ENCODE peak calls at places on chromosomes 6 and 20, in six cellular contexts. E is brain microvascular endothelial cell, L is keratinocyte, X is cardiac muscle cell, C is left lung, D is heart left ventricle. W is an unnamed sample.

GRCh38 chr6:135647521-135647920 is 150.0 kb upstream of the AHI1 start:
- DNase-seq in X (no peak), L (no peak), C (no peak), D (no peak), E (no peak), W (no peak)

GRCh38 chr20:433300-433975 is 25.3 kb downstream of the RBCK1 start:
- DNase-seq in X (no peak), E (no peak), D (no peak), L (no peak), C (no peak), W (peak; percentile 31)

GRCh38 chr20:595330-596308 is 14.5 kb downstream of the TCF15 start:
- DNase-seq in X (no peak), D (peak; percentile 87), L (no peak), E (no peak), C (no peak), W (no peak)

GRCh38 chr6:31740397-31741223 is 805 bp downstream of the MSH5 start:
- DNase-seq in X (no peak), L (no peak), D (no peak), C (peak; percentile 89), E (no peak), W (no peak)

GRCh38 chr6:75483136-75483952 is 10.3 kb downstream of the FILIP1 start:
- DNase-seq in D (no peak), E (no peak), L (no peak), X (no peak), C (no peak), W (no peak)

GRCh38 chr6:163714179-163714578 is 299.7 kb downstream of the QKI start:
- DNase-seq in E (no peak), C (no peak), L (no peak), D (no peak), X (no peak), W (no peak)

GRCh38 chr6:3273707-3274521 is 15.2 kb downstream of the PSMG4 start:
- DNase-seq in X (no peak), C (no peak), E (no peak), L (no peak), D (no peak), W (no peak)

GRCh38 chr20:48142258-48142657 is 357.0 kb upstream of the SULF2 start:
- DNase-seq in D (no peak), L (no peak), E (no peak), C (no peak), X (no peak), W (no peak)

GRCh38 chr6:51025082-51025777 is 206.6 kb downstream of the TFAP2B start:
- DNase-seq in D (no peak), C (no peak), E (peak; percentile 49), L (peak; percentile 44), X (no peak), W (peak; percentile 75)

GRCh38 chr6:100456881-100457220 is 7.9 kb downstream of the SIM1 start:
- DNase-seq in L (no peak), C (no peak), E (no peak), X (no peak), D (no peak), W (no peak)

GRCh38 chr6:37221585-37222124 is 35.9 kb upstream of the TBC1D22B start:
- DNase-seq in L (no peak), D (no peak), E (no peak), C (no peak), X (no peak), W (no peak)

GRCh38 chr20:2133318-2134183 is 31.9 kb downstream of the STK35 start:
- DNase-seq in E (peak; percentile 46), D (no peak), X (peak; percentile 42), C (no peak), L (no peak), W (peak; percentile 85)

GRCh38 chr6:149990672-149991402 is 27.1 kb downstream of the ULBP1 start:
- DNase-seq in X (peak; percentile 37), D (no peak), E (no peak), C (no peak), L (no peak), W (no peak)

GRCh38 chr20:12153616-12154015 is 235.9 kb downstream of the BTBD3 start:
- DNase-seq in C (no peak), X (no peak), E (no peak), D (no peak), L (no peak), W (peak; percentile 78)

GRCh38 chr6:13113956-13114593 is 214.3 kb downstream of the TBC1D7 start:
- DNase-seq in X (no peak), E (no peak), L (no peak), C (no peak), D (no peak), W (no peak)

GRCh38 chr6:143986463-143986862 is 21.6 kb downstream of the PLAGL1 start:
- DNase-seq in D (no peak), E (no peak), X (no peak), L (no peak), C (no peak), W (no peak)

GRCh38 chr20:46484954-46485353 is 28.4 kb downstream of the ZNF334 start:
- DNase-seq in E (no peak), C (no peak), X (no peak), L (no peak), D (no peak), W (no peak)

GRCh38 chr6:27157461-27158315 is 89.8 kb upstream of the PRSS16 start:
- DNase-seq in X (peak; percentile 59), C (peak; percentile 83), D (peak; percentile 66), E (peak; percentile 90), L (peak; percentile 88), W (peak; percentile 83)

GRCh38 chr20:8721098-8721497 is 347.8 kb upstream of the PLCB4 start:
- DNase-seq in C (no peak), L (no peak), D (peak; percentile 49), X (peak; percentile 72), E (peak; percentile 50), W (peak; percentile 70)

GRCh38 chr20:37381621-37382538 is 35.9 kb downstream of the SRC start:
- DNase-seq in E (no peak), C (no peak), X (no peak), D (no peak), L (no peak), W (no peak)

GRCh38 chr6:26045046-26045938 is 41.9 kb upstream of the HFE start:
- DNase-seq in C (peak; percentile 82), E (peak; percentile 97), L (no peak), D (peak; percentile 81), X (no peak), W (peak; percentile 95)

GRCh38 chr6:42352856-42353564 is 98.7 kb downstream of the TRERF1 start:
- DNase-seq in E (peak; percentile 76), X (no peak), D (no peak), L (peak; percentile 38), C (no peak), W (peak; percentile 89)

GRCh38 chr6:28695671-28696537 is 170.2 kb downstream of the GPX5 start:
- DNase-seq in C (no peak), L (peak; percentile 66), D (no peak), X (no peak), E (peak; percentile 42), W (peak; percentile 69)

GRCh38 chr6:88166901-88167624 is 916 bp upstream of the CNR1 start:
- DNase-seq in L (no peak), E (no peak), D (peak; percentile 23), X (peak; percentile 39), C (peak; percentile 81), W (no peak)

GRCh38 chr6:167744681-167745659 is 81.7 kb upstream of the AFDN start:
- DNase-seq in C (no peak), X (no peak), L (no peak), E (no peak), D (no peak), W (no peak)

GRCh38 chr20:4913147-4913546 is 88.2 kb downstream of the SLC23A2 start:
- DNase-seq in E (no peak), D (no peak), L (no peak), X (no peak), C (no peak), W (no peak)

GRCh38 chr20:51447765-51448148 is 94.8 kb downstream of the NFATC2 start:
- DNase-seq in D (no peak), X (no peak), C (no peak), E (no peak), L (no peak), W (no peak)

GRCh38 chr6:157983439-157984119 is 1.9 kb downstream of the SYNJ2 start:
- DNase-seq in E (no peak), C (no peak), D (no peak), L (no peak), X (no peak), W (peak; percentile 35)

GRCh38 chr20:47352332-47353223 is 3.9 kb downstream of the ZMYND8 start:
- DNase-seq in D (peak; percentile 78), C (peak; percentile 79), L (no peak), E (no peak), X (no peak), W (no peak)

GRCh38 chr6:137661601-137662000 is 167.4 kb upstream of the OLIG3 start:
- DNase-seq in E (no peak), L (no peak), X (no peak), D (peak; percentile 38), C (no peak), W (peak; percentile 33)

GRCh38 chr6:85078071-85078470 is 313.7 kb upstream of the TBX18 start:
- DNase-seq in X (no peak), L (no peak), D (no peak), C (no peak), E (peak; percentile 85), W (peak; percentile 95)

DNA sequence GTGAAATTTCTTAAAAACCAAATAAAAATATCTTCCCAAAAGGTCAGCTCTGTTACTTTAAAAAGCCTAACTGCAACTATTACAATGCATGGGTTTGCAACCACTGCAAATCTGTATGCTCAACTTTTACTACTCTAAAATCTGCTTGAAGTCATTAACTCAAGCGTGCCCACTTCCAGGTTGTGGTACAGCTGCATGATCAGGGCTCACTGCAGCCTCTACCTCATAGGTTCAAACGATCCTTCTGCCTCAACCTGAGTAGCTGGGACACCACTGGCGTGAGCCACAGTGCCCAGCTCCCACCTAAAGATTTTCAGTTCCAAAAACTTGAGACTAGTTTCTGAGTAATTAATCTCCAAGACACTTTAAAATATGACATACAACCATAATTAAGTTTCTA is 8.2 kb downstream of the DIDO1 start:
- DNase-seq in C (no peak), E (no peak), L (no peak), D (no peak), X (no peak), W (no peak)
- TF ChIP-seq CTCF in C (no peak), E (no peak), L (no peak), D (no peak), X (no peak), W (no peak)

DNA sequence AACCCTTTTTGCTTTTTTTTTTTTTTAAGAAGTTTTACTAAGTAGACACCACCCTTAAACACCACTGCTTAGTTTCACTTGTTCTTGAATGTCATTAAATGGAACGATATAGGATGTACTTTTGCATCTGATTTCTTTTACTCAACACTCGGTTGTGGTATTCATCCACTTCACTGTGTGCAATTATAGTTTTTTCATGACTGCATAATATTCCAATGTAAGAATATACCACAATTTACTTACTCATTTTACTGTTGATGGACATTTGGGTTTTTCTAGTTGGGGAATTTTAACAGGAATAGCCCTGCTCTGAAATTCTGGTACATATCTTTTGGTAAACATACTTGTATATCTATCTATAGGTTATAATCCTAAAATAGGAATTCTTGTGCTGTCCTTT is 29.9 kb downstream of the RTN4IP1 start:
- DNase-seq in D (no peak), L (no peak), C (no peak), E (no peak), X (no peak), W (no peak)
- H3K4me3 ChIP-seq in D (no peak overlapping the region), L (no peak overlapping the region), C (no peak overlapping the region), E (no peak overlapping the region), X (no peak overlapping the region), W (no peak overlapping the region)

GRCh38 chr6:142642651-142643050 is 302.3 kb downstream of the HIVEP2 start:
- DNase-seq in X (no peak), C (no peak), D (no peak), L (no peak), E (peak; percentile 5), W (no peak)
- TF ChIP-seq CTCF in X (no peak), C (no peak), D (no peak), L (no peak), E (no peak), W (no peak)

GRCh38 chr20:57698867-57699275 is 10.9 kb downstream of the PMEPA1 start:
- DNase-seq in L (peak; percentile 64), C (no peak), D (no peak), E (peak; percentile 22), X (no peak), W (no peak)
- H3K4me3 ChIP-seq in L (no peak overlapping the region), C (no peak overlapping the region), D (no peak overlapping the region), E (peak overlapping the region; percentile 9), X (no peak overlapping the region), W (no peak overlapping the region)